ENCODE peak calls at places on chromosomes 3 and 15, in seven cellular contexts. Z is breast epithelium, H is HTR-8/SVneo, Y is sigmoid colon, X is NCI-H1092, B is AG08396, G is activated T-cell treated with anti-CD3 and anti-CD28 coated beads for 1 hour. E is an unnamed sample.

GRCh38 chr3:196792771-196793170 is 53.1 kb downstream of the PAK2 start:
- DNase-seq in Z (no peak), H (peak; percentile 50), Y (no peak), X (no peak), B (no peak), G (no peak), E (no peak)

GRCh38 chr15:37877851-37878577 is 56.4 kb upstream of the TMCO5A start:
- DNase-seq in Z (no peak), H (peak; percentile 22), Y (no peak), X (no peak), B (no peak), G (no peak), E (peak; percentile 2)

GRCh38 chr3:69855436-69856162 is 116.3 kb downstream of the MITF start:
- DNase-seq in Z (no peak), H (peak; percentile 27), Y (no peak), X (no peak), B (no peak), G (no peak), E (no peak)

GRCh38 chr15:45337224-45337623 is 41.1 kb downstream of the GATM start:
- DNase-seq in Z (no peak), H (no peak), Y (no peak), X (no peak), B (no peak), G (no peak), E (no peak)

GRCh38 chr3:150210461-150211110 is 197.5 kb upstream of the TSC22D2 start:
- DNase-seq in Z (no peak), H (no peak), Y (no peak), X (no peak), B (no peak), G (no peak), E (no peak)

GRCh38 chr15:20346082-20346805 is 195.4 kb downstream of the GOLGA6L6 start:
- DNase-seq in Z (peak; percentile 20), H (no peak), Y (peak; percentile 65), X (no peak), B (no peak), G (no peak), E (peak; percentile 12)

GRCh38 chr15:38992541-38993334 is 428.1 kb upstream of the RASGRP1 start:
- DNase-seq in Z (no peak), H (no peak), Y (no peak), X (no peak), B (no peak), G (no peak), E (no peak)

GRCh38 chr15:46636220-46636619 is 1001.4 kb downstream of the SQOR start:
- DNase-seq in Z (no peak), H (no peak), Y (no peak), X (no peak), B (no peak), G (no peak), E (no peak)

GRCh38 chr3:186254676-186255665 is 107.1 kb downstream of the DGKG start:
- DNase-seq in Z (no peak), H (no peak), Y (no peak), X (no peak), B (no peak), G (no peak), E (no peak)

GRCh38 chr3:40585381-40586016 is 60.7 kb downstream of the ZNF621 start:
- DNase-seq in Z (no peak), H (no peak), Y (no peak), X (no peak), B (no peak), G (no peak), E (no peak)

GRCh38 chr3:104988491-104988890 is 378.2 kb upstream of the ALCAM start:
- DNase-seq in Z (no peak), H (no peak), Y (no peak), X (no peak), B (no peak), G (no peak), E (no peak)

E was measured in hepatic stellate cell.